ENCODE peak calls at places on chromosomes 7 and 10, in nine cellular contexts. L, G, T, J, I, W, M, N and R are unnamed samples.

GRCh38 chr10:33453081-33453850 is 118.8 kb upstream of the NRP1 start:
- DNase-seq in L (no peak), G (no peak), T (no peak), J (no peak), I (no peak), W (no peak), M (no peak), N (no peak), R (no peak)

GRCh38 chr7:120502132-120502531 is 229.2 kb downstream of the KCND2 start:
- DNase-seq in L (no peak), G (no peak), T (no peak), J (no peak), I (no peak), W (no peak), M (no peak), N (no peak), R (no peak)

GRCh38 chr10:80292607-80293239 is 3.3 kb upstream of the MAT1A start:
- DNase-seq in L (no peak), G (no peak), T (no peak), J (no peak), I (no peak), W (peak), M (no peak), N (no peak), R (no peak)

GRCh38 chr7:44767134-44767911 is 18.7 kb downstream of the ZMIZ2 start:
- DNase-seq in L (no peak), G (no peak), T (no peak), J (no peak), I (no peak), W (no peak), M (no peak), N (no peak), R (no peak)

GRCh38 chr10:102131286-102132170 is 1.3 kb upstream of the PPRC1 start:
- DNase-seq in L (no peak), G (no peak), T (no peak), J (no peak), I (no peak), W (peak), M (no peak), N (no peak), R (no peak)

GRCh38 chr10:97333351-97333600 is 1.3 kb downstream of the FRAT2 start:
- DNase-seq in L (no peak), G (no peak), T (no peak), J (no peak), I (no peak), W (no peak), M (no peak), N (no peak), R (no peak)

GRCh38 chr7:111734955-111735660 is 172.8 kb upstream of the IMMP2L start:
- DNase-seq in L (no peak), G (no peak), T (no peak), J (no peak), I (no peak), W (no peak), M (no peak), N (no peak), R (no peak)

GRCh38 chr7:121447191-121447920 is 51.2 kb upstream of the FAM3C start:
- DNase-seq in L (no peak), G (no peak), T (no peak), J (no peak), I (no peak), W (no peak), M (no peak), N (no peak), R (no peak)

GRCh38 chr7:49001610-49002033 is 77.3 kb downstream of the CDC14C start:
- DNase-seq in L (no peak), G (no peak), T (no peak), J (no peak), I (peak), W (peak), M (peak), N (no peak), R (peak)

GRCh38 chr7:157155959-157156358 is 17.2 kb downstream of the UBE3C start:
- DNase-seq in L (no peak), G (no peak), T (no peak), J (no peak), I (no peak), W (no peak), M (no peak), N (no peak), R (no peak)

GRCh38 chr10:76492026-76492425 is 1060.6 kb downstream of the LRMDA start:
- DNase-seq in L (no peak), G (no peak), T (no peak), J (no peak), I (no peak), W (no peak), M (no peak), N (no peak), R (peak)

GRCh38 chr10:4532467-4532866 is 293.5 kb upstream of the AKR1E2 start:
- DNase-seq in L (no peak), G (no peak), T (no peak), J (no peak), I (no peak), W (no peak), M (no peak), N (no peak), R (no peak)

GRCh38 chr10:48907730-48908129 is 31.9 kb downstream of the LRRC18 start:
- DNase-seq in L (no peak), G (no peak), T (no peak), J (no peak), I (no peak), W (no peak), M (no peak), N (no peak), R (peak)

GRCh38 chr7:128888756-128889095 is 21.8 kb downstream of the KCP start:
- DNase-seq in L (no peak), G (no peak), T (no peak), J (no peak), I (no peak), W (no peak), M (no peak), N (no peak), R (peak)

GRCh38 chr7:24025094-24025493 is 258.9 kb upstream of the NPY start:
- DNase-seq in L (no peak), G (no peak), T (no peak), J (no peak), I (no peak), W (no peak), M (no peak), N (no peak), R (no peak)

GRCh38 chr7:114048386-114049235 is 129.8 kb upstream of the PPP1R3A start:
- DNase-seq in L (no peak), G (no peak), T (no peak), J (no peak), I (no peak), W (peak), M (peak), N (no peak), R (no peak)

GRCh38 chr10:22681783-22682183 is 32.6 kb downstream of the PIP4K2A start:
- DNase-seq in L (peak), G (no peak), T (peak), J (no peak), I (no peak), W (peak), M (peak), N (no peak), R (no peak)

GRCh38 chr10:44913312-44914079 is 2.4 kb downstream of the TMEM72 start:
- DNase-seq in L (no peak), G (no peak), T (peak), J (no peak), I (no peak), W (no peak), M (no peak), N (no peak), R (no peak)

GRCh38 chr10:58335306-58336005 is 650 bp downstream of the UBE2D1 start:
- DNase-seq in L (no peak), G (no peak), T (no peak), J (peak), I (no peak), W (peak), M (no peak), N (no peak), R (peak)

GRCh38 chr10:76509501-76509900 is 1078.1 kb downstream of the LRMDA start:
- DNase-seq in L (no peak), G (no peak), T (no peak), J (no peak), I (no peak), W (no peak), M (no peak), N (no peak), R (peak)

GRCh38 chr10:33234779-33235178 is 99.7 kb downstream of the NRP1 start:
- DNase-seq in L (no peak), G (no peak), T (no peak), J (no peak), I (no peak), W (no peak), M (no peak), N (no peak), R (no peak)

GRCh38 chr10:71484352-71484751 is 87.6 kb downstream of the CDH23 start:
- DNase-seq in L (no peak), G (no peak), T (no peak), J (no peak), I (no peak), W (no peak), M (no peak), N (no peak), R (no peak)

GRCh38 chr10:71243756-71244637 is 31.6 kb downstream of the UNC5B start:
- DNase-seq in L (peak), G (no peak), T (no peak), J (no peak), I (no peak), W (no peak), M (peak), N (no peak), R (no peak)

GRCh38 chr10:84178387-84178697 is 4.7 kb downstream of the GPR15LG start:
- DNase-seq in L (no peak), G (no peak), T (no peak), J (no peak), I (no peak), W (no peak), M (no peak), N (no peak), R (no peak)

GRCh38 chr10:132546567-132547420 is 9.2 kb downstream of the INPP5A start:
- DNase-seq in L (peak), G (peak), T (no peak), J (peak), I (no peak), W (no peak), M (no peak), N (peak), R (peak)

GRCh38 chr7:106312906-106313305 is 28.1 kb upstream of the NAMPT start:
- DNase-seq in L (no peak), G (no peak), T (no peak), J (no peak), I (no peak), W (no peak), M (no peak), N (no peak), R (no peak)

GRCh38 chr7:156827587-156828203 is 65.3 kb downstream of the LMBR1 start:
- DNase-seq in L (no peak), G (no peak), T (no peak), J (no peak), I (no peak), W (no peak), M (peak), N (no peak), R (no peak)

GRCh38 chr7:1062296-1063294 is 18.2 kb downstream of the GPR146 start:
- DNase-seq in L (no peak), G (no peak), T (no peak), J (no peak), I (peak), W (no peak), M (no peak), N (no peak), R (no peak)

GRCh38 chr10:6667679-6668270 is 87.7 kb upstream of the PRKCQ start:
- DNase-seq in L (peak), G (no peak), T (no peak), J (no peak), I (no peak), W (peak), M (peak), N (no peak), R (no peak)

GRCh38 chr7:2520131-2520807 is 695 bp downstream of the LFNG start:
- DNase-seq in L (no peak), G (no peak), T (no peak), J (no peak), I (no peak), W (no peak), M (no peak), N (no peak), R (peak)

GRCh38 chr7:77348371-77348813 is 67.8 kb downstream of the GSAP start:
- DNase-seq in L (peak), G (no peak), T (no peak), J (no peak), I (no peak), W (no peak), M (peak), N (no peak), R (peak)

GRCh38 chr7:14288701-14289100 is 299.2 kb upstream of the ETV1 start:
- DNase-seq in L (no peak), G (no peak), T (no peak), J (no peak), I (no peak), W (no peak), M (no peak), N (no peak), R (no peak)

GRCh38 chr10:113133497-113133896 is 183.4 kb downstream of the TCF7L2 start:
- DNase-seq in L (no peak), G (no peak), T (no peak), J (no peak), I (no peak), W (no peak), M (peak), N (no peak), R (no peak)